ENCODE peak calls at places on chromosomes 7 and 10, in five cellular contexts. Z is activated CD4-positive, alpha-beta memory T cell treated with anti-CD3 and anti-CD28 coated beads, Interleukin-2, amount 10 ng/mL, durations not matched to agents 7 days and 5 days; V is T-helper 1 cell; T is substantia nigra; P is bronchial epithelial cell. R is an unnamed sample.

GRCh38 chr10:131242007-131242406 is 69.5 kb downstream of the TCERG1L start:
- DNase-seq in Z (no peak), V (no peak), T (no peak), P (no peak), R (peak; percentile 28)

GRCh38 chr10:118908487-118909280 is 120.8 kb upstream of the NANOS1 start:
- DNase-seq in Z (no peak), V (no peak), T (no peak), P (no peak), R (no peak)

GRCh38 chr7:81715984-81716588 is 53.8 kb downstream of the HGF start:
- DNase-seq in Z (no peak), V (no peak), T (no peak), P (peak; percentile 50), R (peak; percentile 28)

GRCh38 chr10:131250454-131251145 is 60.9 kb downstream of the TCERG1L start:
- DNase-seq in Z (no peak), V (no peak), T (no peak), P (no peak), R (no peak)

GRCh38 chr7:74338366-74339108 is 49.3 kb downstream of the CLIP2 start:
- DNase-seq in Z (no peak), V (no peak), T (no peak), P (no peak), R (no peak)

GRCh38 chr7:151592868-151593486 is 73.3 kb upstream of the RHEB start:
- DNase-seq in Z (no peak), V (no peak), T (no peak), P (peak; percentile 95), R (no peak)

GRCh38 chr7:80699656-80700318 is 61.3 kb downstream of the CD36 start:
- DNase-seq in Z (no peak), V (no peak), T (no peak), P (no peak), R (no peak)

GRCh38 chr10:551489-552252 is 137.8 kb downstream of the DIP2C start:
- DNase-seq in Z (no peak), V (no peak), T (no peak), P (no peak), R (no peak)

GRCh38 chr7:155581107-155581830 is 34.9 kb upstream of the CNPY1 start:
- DNase-seq in Z (no peak), V (no peak), T (no peak), P (peak; percentile 49), R (no peak)

GRCh38 chr7:102996957-102997356 is 77.6 kb downstream of the FBXL13 start:
- DNase-seq in Z (no peak), V (no peak), T (no peak), P (no peak), R (no peak)

GRCh38 chr10:29749150-29749549 is 114.4 kb upstream of the SVIL start:
- DNase-seq in Z (no peak), V (no peak), T (no peak), P (no peak), R (no peak)

GRCh38 chr7:156334636-156335035 is 305.9 kb upstream of the RNF32 start:
- DNase-seq in Z (no peak), V (no peak), T (no peak), P (peak; percentile 50), R (no peak)

GRCh38 chr7:48087349-48087748 is 1.7 kb upstream of the UPP1 start:
- DNase-seq in Z (peak; percentile 46), V (no peak), T (no peak), P (peak; percentile 78), R (no peak)

GRCh38 chr7:126574276-126574675 is 678.5 kb downstream of the GRM8 start:
- DNase-seq in Z (no peak), V (no peak), T (no peak), P (peak; percentile 95), R (no peak)

GRCh38 chr10:50527438-50528043 is 96.2 kb downstream of the SGMS1 start:
- DNase-seq in Z (no peak), V (no peak), T (no peak), P (no peak), R (no peak)

GRCh38 chr7:158815046-158815445 is 14.3 kb downstream of the ESYT2 start:
- DNase-seq in Z (no peak), V (no peak), T (no peak), P (no peak), R (no peak)

GRCh38 chr10:57972783-57973182 is 294.9 kb downstream of the IPMK start:
- DNase-seq in Z (no peak), V (no peak), T (no peak), P (no peak), R (no peak)

GRCh38 chr10:108696792-108697477 is 1226.4 kb downstream of the XPNPEP1 start:
- DNase-seq in Z (no peak), V (no peak), T (no peak), P (no peak), R (no peak)

GRCh38 chr10:128178319-128178937 is 52.2 kb upstream of the MKI67 start:
- DNase-seq in Z (peak; percentile 66), V (peak; percentile 17), T (no peak), P (peak; percentile 33), R (peak; percentile 45)

GRCh38 chr7:2843711-2844152 is 376 bp downstream of the GNA12 start:
- DNase-seq in Z (peak; percentile 50), V (peak; percentile 15), T (no peak), P (no peak), R (no peak)

GRCh38 chr7:6164491-6164890 is 107.9 kb downstream of the CYTH3 start:
- DNase-seq in Z (no peak), V (no peak), T (no peak), P (no peak), R (peak; percentile 56)

GRCh38 chr10:119595715-119596515 is 849 bp downstream of the TIAL1 start:
- DNase-seq in Z (peak; percentile 54), V (peak; percentile 46), T (no peak), P (no peak), R (no peak)

GRCh38 chr7:7564323-7564780 is 2.3 kb upstream of the MIOS start:
- DNase-seq in Z (no peak), V (no peak), T (no peak), P (peak; percentile 96), R (peak; percentile 79)

GRCh38 chr7:102908676-102909075 is 4.1 kb upstream of the LRRC17 start:
- DNase-seq in Z (no peak), V (no peak), T (no peak), P (no peak), R (no peak)

GRCh38 chr7:98287486-98287959 is 6.0 kb downstream of the BRI3 start:
- DNase-seq in Z (no peak), V (no peak), T (no peak), P (peak; percentile 79), R (peak; percentile 77)

GRCh38 chr10:70323143-70323696 is 39.4 kb upstream of the NPFFR1 start:
- DNase-seq in Z (peak; percentile 43), V (no peak), T (no peak), P (no peak), R (no peak)

GRCh38 chr7:129859188-129859587 is 93.6 kb downstream of the UBE2H start:
- DNase-seq in Z (no peak), V (no peak), T (no peak), P (no peak), R (no peak)

GRCh38 chr7:19558527-19558926 is 150.3 kb downstream of the POLR1F start:
- DNase-seq in Z (no peak), V (no peak), T (no peak), P (no peak), R (no peak)

GRCh38 chr7:150923191-150923590 is 54.9 kb downstream of the KCNH2 start:
- DNase-seq in Z (no peak), V (no peak), T (no peak), P (no peak), R (no peak)

GRCh38 chr10:78165617-78166016 is 132.0 kb downstream of the RPS24 start:
- DNase-seq in Z (no peak), V (no peak), T (no peak), P (no peak), R (no peak)

GRCh38 chr10:23404461-23404980 is 34.4 kb upstream of the OTUD1 start:
- DNase-seq in Z (no peak), V (no peak), T (no peak), P (no peak), R (no peak)

GRCh38 chr7:156038345-156038744 is 226.1 kb upstream of the SHH start:
- DNase-seq in Z (no peak), V (no peak), T (no peak), P (no peak), R (no peak)

R was measured in Caco-2.